ENCODE peak calls at places on chromosome 17, in seven cellular contexts. One of them, this sample, is unnamed. For H3K4me1, the result is how much of the 10 kb centered on the place peaks cover.

GRCh38 chr17:4559851-4560820 is at the start of gene GGT6:
- DNase-seq in endodermal cell: no peak
- DNase-seq in left ventricle myocardium inferior: no peak
- DNase-seq in trophoblast cell: no peak
- DNase-seq in IMR-90: no peak
- DNase-seq in mammary epithelial cell: no peak
- DNase-seq in effector memory CD4-positive, alpha-beta T cell: no peak
- DNase-seq in this sample: peak

GRCh38 chr17:57925361-57925990 is 29.7 kb downstream of the CUEDC1 start:
- DNase-seq in endodermal cell: peak
- DNase-seq in left ventricle myocardium inferior: no peak
- DNase-seq in trophoblast cell: no peak
- DNase-seq in IMR-90: no peak
- DNase-seq in mammary epithelial cell: no peak
- DNase-seq in effector memory CD4-positive, alpha-beta T cell: no peak
- DNase-seq in this sample: no peak

GRCh38 chr17:58059141-58059540 is 24.1 kb upstream of the DYNLL2 start:
- DNase-seq in endodermal cell: peak
- DNase-seq in left ventricle myocardium inferior: no peak
- DNase-seq in trophoblast cell: peak
- DNase-seq in IMR-90: no peak
- DNase-seq in mammary epithelial cell: no peak
- DNase-seq in effector memory CD4-positive, alpha-beta T cell: no peak
- DNase-seq in this sample: no peak

GRCh38 chr17:78541488-78542237 is 35.5 kb downstream of the DNAH17 start:
- DNase-seq in endodermal cell: peak
- DNase-seq in left ventricle myocardium inferior: no peak
- DNase-seq in trophoblast cell: peak
- DNase-seq in IMR-90: no peak
- DNase-seq in mammary epithelial cell: peak
- DNase-seq in effector memory CD4-positive, alpha-beta T cell: no peak
- DNase-seq in this sample: peak

GRCh38 chr17:5380491-5381135 is 38.8 kb downstream of the NUP88 start:
- DNase-seq in endodermal cell: no peak
- DNase-seq in left ventricle myocardium inferior: no peak
- DNase-seq in trophoblast cell: no peak
- DNase-seq in IMR-90: no peak
- DNase-seq in mammary epithelial cell: no peak
- DNase-seq in effector memory CD4-positive, alpha-beta T cell: no peak
- DNase-seq in this sample: no peak

GRCh38 chr17:66191607-66192377 is at the start of gene CEP112:
- DNase-seq in endodermal cell: peak
- DNase-seq in left ventricle myocardium inferior: peak
- DNase-seq in trophoblast cell: peak
- DNase-seq in IMR-90: peak
- DNase-seq in mammary epithelial cell: peak
- DNase-seq in effector memory CD4-positive, alpha-beta T cell: peak
- DNase-seq in this sample: no peak

GRCh38 chr17:58100506-58100905 is 17.3 kb downstream of the DYNLL2 start:
- DNase-seq in endodermal cell: no peak
- DNase-seq in left ventricle myocardium inferior: no peak
- DNase-seq in trophoblast cell: no peak
- DNase-seq in IMR-90: no peak
- DNase-seq in mammary epithelial cell: no peak
- DNase-seq in effector memory CD4-positive, alpha-beta T cell: no peak
- DNase-seq in this sample: no peak

GRCh38 chr17:2085648-2085949 is 30.7 kb downstream of the HIC1 start:
- DNase-seq in endodermal cell: no peak
- DNase-seq in left ventricle myocardium inferior: peak
- DNase-seq in trophoblast cell: no peak
- DNase-seq in IMR-90: peak
- DNase-seq in mammary epithelial cell: no peak
- DNase-seq in effector memory CD4-positive, alpha-beta T cell: no peak
- DNase-seq in this sample: no peak

GRCh38 chr17:42675348-42675983 is 1.3 kb downstream of the PLEKHH3 start:
- DNase-seq in endodermal cell: no peak
- DNase-seq in left ventricle myocardium inferior: peak
- DNase-seq in trophoblast cell: no peak
- DNase-seq in IMR-90: no peak
- DNase-seq in mammary epithelial cell: no peak
- DNase-seq in effector memory CD4-positive, alpha-beta T cell: no peak
- DNase-seq in this sample: no peak

GRCh38 chr17:43840814-43841213 is 6.2 kb upstream of the CD300LG start:
- DNase-seq in endodermal cell: no peak
- DNase-seq in left ventricle myocardium inferior: no peak
- DNase-seq in trophoblast cell: no peak
- DNase-seq in IMR-90: peak
- DNase-seq in mammary epithelial cell: no peak
- DNase-seq in effector memory CD4-positive, alpha-beta T cell: no peak
- DNase-seq in this sample: no peak

GRCh38 chr17:53949473-53950090 is 126.9 kb downstream of the KIF2B start:
- DNase-seq in endodermal cell: peak
- DNase-seq in left ventricle myocardium inferior: no peak
- DNase-seq in trophoblast cell: no peak
- DNase-seq in IMR-90: no peak
- DNase-seq in mammary epithelial cell: peak
- DNase-seq in effector memory CD4-positive, alpha-beta T cell: no peak
- DNase-seq in this sample: no peak

GRCh38 chr17:6487243-6488007 is 43.2 kb downstream of the PIMREG start:
- DNase-seq in endodermal cell: no peak
- DNase-seq in left ventricle myocardium inferior: no peak
- DNase-seq in trophoblast cell: no peak
- DNase-seq in IMR-90: no peak
- DNase-seq in mammary epithelial cell: no peak
- DNase-seq in effector memory CD4-positive, alpha-beta T cell: no peak
- DNase-seq in this sample: no peak

GRCh38 chr17:19943026-19943425 is 34.6 kb downstream of the AKAP10 start:
- DNase-seq in endodermal cell: peak
- DNase-seq in left ventricle myocardium inferior: no peak
- DNase-seq in trophoblast cell: peak
- DNase-seq in IMR-90: no peak
- DNase-seq in mammary epithelial cell: no peak
- DNase-seq in effector memory CD4-positive, alpha-beta T cell: no peak
- DNase-seq in this sample: no peak

GRCh38 chr17:48003686-48004120 is 32.8 kb downstream of the CDK5RAP3 start:
- DNase-seq in endodermal cell: peak
- DNase-seq in left ventricle myocardium inferior: no peak
- DNase-seq in trophoblast cell: no peak
- DNase-seq in IMR-90: no peak
- DNase-seq in mammary epithelial cell: no peak
- DNase-seq in effector memory CD4-positive, alpha-beta T cell: no peak
- DNase-seq in this sample: no peak

GRCh38 chr17:79932446-79932845 is 93.2 kb upstream of the CBX4 start:
- DNase-seq in endodermal cell: no peak
- DNase-seq in left ventricle myocardium inferior: no peak
- DNase-seq in trophoblast cell: no peak
- DNase-seq in IMR-90: no peak
- DNase-seq in mammary epithelial cell: no peak
- DNase-seq in effector memory CD4-positive, alpha-beta T cell: no peak
- DNase-seq in this sample: no peak
- H3K4me1 ChIP-seq in endodermal cell: under half
- H3K4me1 ChIP-seq in left ventricle myocardium inferior: under half
- H3K4me1 ChIP-seq in trophoblast cell: under half
- H3K4me1 ChIP-seq in IMR-90: under half
- H3K4me1 ChIP-seq in mammary epithelial cell: under half
- H3K4me1 ChIP-seq in effector memory CD4-positive, alpha-beta T cell: under half
- H3K4me1 ChIP-seq in this sample: under half

DNA sequence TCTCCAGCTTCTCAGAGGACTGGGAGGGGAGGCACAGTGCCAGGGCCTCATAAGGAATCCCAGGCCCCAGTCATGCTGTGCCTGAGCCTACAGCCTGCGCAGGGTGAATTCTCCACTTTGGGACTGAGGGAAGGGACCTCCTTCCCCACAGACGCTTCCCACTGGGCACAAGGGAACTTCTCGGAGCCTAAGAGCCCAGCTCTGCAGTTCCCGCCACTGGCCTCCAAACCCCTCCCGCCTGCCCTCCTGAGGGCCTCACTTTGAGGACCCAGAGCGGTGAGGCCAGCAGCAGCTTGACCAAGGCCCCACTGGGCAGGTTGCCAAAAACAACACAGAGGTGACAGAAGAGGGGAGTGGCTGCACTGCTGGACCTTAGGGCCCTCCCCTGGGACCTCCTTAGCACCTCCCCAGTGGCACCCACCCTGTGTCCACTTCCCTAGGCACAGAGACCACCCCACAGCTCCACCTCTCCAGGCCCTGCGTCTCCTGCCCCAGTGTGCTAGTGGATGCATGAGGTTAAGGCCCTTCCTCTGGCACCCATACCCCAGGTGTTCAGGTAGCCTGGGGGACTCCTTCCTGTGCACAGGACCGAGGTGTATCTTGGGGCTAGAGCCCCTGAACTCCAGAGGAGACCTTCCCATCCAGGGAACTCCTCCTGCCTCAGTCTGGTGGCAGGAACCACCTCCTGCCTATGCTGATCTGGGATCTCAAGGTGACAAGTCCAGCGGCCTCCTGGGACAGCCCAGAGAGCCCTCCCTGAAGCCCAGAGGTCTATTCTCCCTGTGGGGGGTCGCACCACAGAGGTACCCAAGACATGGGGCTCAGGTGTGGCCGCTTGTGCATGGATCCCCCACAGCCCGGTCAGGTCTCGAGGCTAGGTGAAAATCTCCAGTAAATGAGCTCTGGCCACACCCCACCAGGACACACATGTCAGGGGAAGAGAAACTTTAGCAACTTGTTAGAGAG is 3.4 kb downstream of the CASKIN2 start:
- DNase-seq in endodermal cell: no peak
- DNase-seq in left ventricle myocardium inferior: peak
- DNase-seq in trophoblast cell: no peak
- DNase-seq in IMR-90: no peak
- DNase-seq in mammary epithelial cell: no peak
- DNase-seq in effector memory CD4-positive, alpha-beta T cell: no peak
- DNase-seq in this sample: no peak
- H3K4me1 ChIP-seq in endodermal cell: under half
- H3K4me1 ChIP-seq in left ventricle myocardium inferior: half or more
- H3K4me1 ChIP-seq in trophoblast cell: under half
- H3K4me1 ChIP-seq in IMR-90: under half
- H3K4me1 ChIP-seq in mammary epithelial cell: under half
- H3K4me1 ChIP-seq in effector memory CD4-positive, alpha-beta T cell: under half
- H3K4me1 ChIP-seq in this sample: under half

DNA sequence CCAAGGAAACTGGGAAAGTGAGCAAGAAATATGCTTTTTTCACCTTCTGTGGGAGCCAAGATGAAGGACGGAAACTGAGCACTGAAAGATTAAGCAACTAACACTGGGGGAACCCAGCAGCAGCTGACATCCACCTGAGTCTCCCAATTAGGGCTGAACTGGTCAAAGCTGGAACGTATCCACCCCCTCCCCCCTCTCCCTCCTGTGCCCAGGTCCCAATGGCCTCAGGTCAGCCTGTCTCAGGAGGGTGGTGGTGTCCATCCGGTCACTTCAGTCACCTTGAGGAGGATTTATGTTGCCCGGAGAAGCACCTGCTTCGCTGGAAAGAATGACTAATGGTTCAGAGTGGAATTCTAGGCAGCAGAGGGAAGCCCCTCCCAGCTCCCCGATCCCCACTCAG is 10.0 kb downstream of the PEMT start:
- DNase-seq in endodermal cell: no peak
- DNase-seq in left ventricle myocardium inferior: no peak
- DNase-seq in trophoblast cell: no peak
- DNase-seq in IMR-90: no peak
- DNase-seq in mammary epithelial cell: no peak
- DNase-seq in effector memory CD4-positive, alpha-beta T cell: no peak
- DNase-seq in this sample: no peak
- H3K4me1 ChIP-seq in endodermal cell: under half
- H3K4me1 ChIP-seq in left ventricle myocardium inferior: under half
- H3K4me1 ChIP-seq in trophoblast cell: under half
- H3K4me1 ChIP-seq in IMR-90: under half
- H3K4me1 ChIP-seq in mammary epithelial cell: under half
- H3K4me1 ChIP-seq in effector memory CD4-positive, alpha-beta T cell: under half
- H3K4me1 ChIP-seq in this sample: under half

GRCh38 chr17:77378318-77379064 is 237.7 kb downstream of the SEC14L1 start:
- DNase-seq in endodermal cell: no peak
- DNase-seq in left ventricle myocardium inferior: no peak
- DNase-seq in trophoblast cell: no peak
- DNase-seq in IMR-90: no peak
- DNase-seq in mammary epithelial cell: no peak
- DNase-seq in effector memory CD4-positive, alpha-beta T cell: no peak
- DNase-seq in this sample: no peak
- H3K4me1 ChIP-seq in endodermal cell: under half
- H3K4me1 ChIP-seq in left ventricle myocardium inferior: half or more
- H3K4me1 ChIP-seq in trophoblast cell: under half
- H3K4me1 ChIP-seq in IMR-90: half or more
- H3K4me1 ChIP-seq in mammary epithelial cell: half or more
- H3K4me1 ChIP-seq in effector memory CD4-positive, alpha-beta T cell: half or more
- H3K4me1 ChIP-seq in this sample: under half

GRCh38 chr17:9703781-9704082 is 58.4 kb downstream of the USP43 start:
- DNase-seq in endodermal cell: no peak
- DNase-seq in left ventricle myocardium inferior: no peak
- DNase-seq in trophoblast cell: no peak
- DNase-seq in IMR-90: no peak
- DNase-seq in mammary epithelial cell: no peak
- DNase-seq in effector memory CD4-positive, alpha-beta T cell: no peak
- DNase-seq in this sample: no peak
- H3K4me1 ChIP-seq in endodermal cell: under half
- H3K4me1 ChIP-seq in left ventricle myocardium inferior: under half
- H3K4me1 ChIP-seq in trophoblast cell: under half
- H3K4me1 ChIP-seq in IMR-90: under half
- H3K4me1 ChIP-seq in mammary epithelial cell: under half
- H3K4me1 ChIP-seq in effector memory CD4-positive, alpha-beta T cell: under half
- H3K4me1 ChIP-seq in this sample: under half

DNA sequence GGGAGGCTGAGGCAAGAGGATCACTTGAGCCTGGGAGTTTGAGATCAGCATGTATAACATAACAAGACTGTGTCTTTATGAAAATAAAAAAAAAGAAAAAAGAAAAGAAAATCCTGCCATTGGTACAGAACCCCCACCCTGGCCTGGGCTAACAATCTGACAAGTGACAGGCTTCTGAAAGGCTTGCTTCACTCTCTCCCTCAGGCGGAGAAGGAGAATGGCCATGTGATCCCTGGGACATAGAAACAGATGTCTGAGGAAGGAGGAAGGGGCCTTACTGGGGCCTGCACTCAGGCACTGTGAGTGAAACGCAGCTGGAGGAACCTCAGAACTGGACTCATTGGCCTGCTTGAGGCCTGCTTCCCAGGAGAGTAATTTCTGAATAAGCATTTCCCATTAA is 17.5 kb downstream of the MAP3K14 start:
- DNase-seq in endodermal cell: no peak
- DNase-seq in left ventricle myocardium inferior: no peak
- DNase-seq in trophoblast cell: peak
- DNase-seq in IMR-90: no peak
- DNase-seq in mammary epithelial cell: no peak
- DNase-seq in effector memory CD4-positive, alpha-beta T cell: no peak
- DNase-seq in this sample: no peak
- H3K4me1 ChIP-seq in endodermal cell: under half
- H3K4me1 ChIP-seq in left ventricle myocardium inferior: half or more
- H3K4me1 ChIP-seq in trophoblast cell: under half
- H3K4me1 ChIP-seq in IMR-90: under half
- H3K4me1 ChIP-seq in mammary epithelial cell: under half
- H3K4me1 ChIP-seq in effector memory CD4-positive, alpha-beta T cell: under half
- H3K4me1 ChIP-seq in this sample: half or more

DNA sequence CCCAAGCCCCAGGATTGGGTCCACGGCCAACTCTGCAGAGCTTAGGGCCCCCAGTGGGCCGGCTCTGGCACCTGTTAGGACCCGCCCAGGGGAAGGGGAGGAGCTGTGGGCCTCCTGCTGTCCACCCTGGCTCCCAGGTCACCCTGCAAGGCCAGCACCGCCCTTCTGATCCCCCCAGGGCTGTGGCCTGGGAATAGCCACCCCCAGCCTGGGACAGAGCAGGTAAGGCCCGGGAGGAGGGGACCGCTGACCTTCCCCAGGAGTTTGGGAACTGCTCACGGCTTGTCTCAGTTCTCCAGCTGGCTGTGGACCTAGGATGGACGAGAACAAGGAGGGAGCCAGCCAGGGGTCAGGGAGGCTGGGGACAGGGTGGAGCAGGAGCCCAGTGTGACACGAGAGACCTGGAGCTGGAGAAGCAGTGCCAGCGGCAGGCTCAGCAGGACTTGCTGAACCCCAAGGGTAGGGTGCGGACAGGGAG is 39.4 kb upstream of the SLC38A10 start:
- DNase-seq in endodermal cell: peak
- DNase-seq in left ventricle myocardium inferior: no peak
- DNase-seq in trophoblast cell: no peak
- DNase-seq in IMR-90: no peak
- DNase-seq in mammary epithelial cell: no peak
- DNase-seq in effector memory CD4-positive, alpha-beta T cell: no peak
- DNase-seq in this sample: no peak
- H3K4me1 ChIP-seq in endodermal cell: under half
- H3K4me1 ChIP-seq in left ventricle myocardium inferior: under half
- H3K4me1 ChIP-seq in trophoblast cell: under half
- H3K4me1 ChIP-seq in IMR-90: under half
- H3K4me1 ChIP-seq in mammary epithelial cell: under half
- H3K4me1 ChIP-seq in effector memory CD4-positive, alpha-beta T cell: under half
- H3K4me1 ChIP-seq in this sample: under half